ENCODE peak calls at places on chromosomes 1 and 21, in nine cellular contexts. B, K, N, Y, R, M, G, D and X are unnamed samples.

GRCh38 chr21:45745256-45745655 is 101.7 kb downstream of the PCBP3 start:
- DNase-seq in B (no peak), M (no peak), Y (no peak), G (no peak), D (no peak), K (no peak), N (no peak), R (no peak), X (no peak)

GRCh38 chr1:28246427-28246832 is 10.5 kb downstream of the ATP5IF1 start:
- DNase-seq in K (peak; percentile 90), R (peak; percentile 86), M (no peak), D (peak; percentile 48), G (no peak), N (no peak), Y (peak; percentile 47), B (peak; percentile 40), X (peak; percentile 29)

GRCh38 chr1:109535971-109536491 is 3.6 kb upstream of the GPR61 start:
- DNase-seq in D (no peak), G (peak; percentile 74), M (no peak), R (no peak), Y (no peak), K (no peak), B (no peak), N (no peak), X (peak; percentile 68)

GRCh38 chr1:43441894-43442632 is 11.7 kb downstream of the HYI start:
- DNase-seq in D (no peak), R (no peak), N (no peak), M (no peak), B (no peak), G (no peak), Y (no peak), K (no peak), X (no peak)

GRCh38 chr1:58782308-58783089 is 1.3 kb downstream of the JUN start:
- DNase-seq in K (peak; percentile 45), R (peak; percentile 58), M (peak; percentile 86), N (no peak), Y (peak; percentile 22), G (peak; percentile 56), D (peak; percentile 68), B (peak; percentile 29), X (peak; percentile 71)

GRCh38 chr1:53057134-53057533 is 4.9 kb upstream of the PODN start:
- DNase-seq in K (no peak), Y (no peak), D (peak; percentile 66), B (no peak), R (no peak), M (no peak), N (no peak), G (no peak), X (no peak)

GRCh38 chr1:3069491-3070303 is 694 bp downstream of the PRDM16 start:
- DNase-seq in B (no peak), M (peak; percentile 76), K (peak; percentile 40), G (peak; percentile 63), R (no peak), N (no peak), D (peak; percentile 65), Y (peak; percentile 19), X (peak; percentile 51)

GRCh38 chr1:29113407-29114117 is 10.1 kb downstream of the TMEM200B start:
- DNase-seq in N (no peak), K (no peak), R (no peak), M (no peak), B (no peak), G (no peak), D (no peak), Y (no peak), X (no peak)

GRCh38 chr1:34847094-34847493 is 12.5 kb downstream of the SMIM12 start:
- DNase-seq in N (no peak), K (no peak), M (no peak), R (no peak), G (no peak), Y (no peak), B (no peak), D (no peak), X (no peak)

GRCh38 chr21:40433575-40433974 is 413.4 kb downstream of the DSCAM start:
- DNase-seq in B (no peak), D (no peak), K (no peak), R (no peak), G (no peak), M (no peak), Y (no peak), N (no peak), X (no peak)

GRCh38 chr21:36141513-36141925 is 6.6 kb downstream of the CBR3 start:
- DNase-seq in N (no peak), M (peak; percentile 87), B (peak; percentile 84), Y (peak; percentile 89), G (peak; percentile 72), K (peak; percentile 100), D (peak; percentile 82), R (peak; percentile 84), X (peak; percentile 92)
- H3K27ac ChIP-seq in N (no peak overlapping the region), M (no peak overlapping the region), B (peak overlapping the region; percentile 70), Y (no peak overlapping the region), G (no peak overlapping the region), K (peak overlapping the region; percentile 84), D (no peak overlapping the region), R (peak overlapping the region; percentile 74), X (no peak overlapping the region)

DNA sequence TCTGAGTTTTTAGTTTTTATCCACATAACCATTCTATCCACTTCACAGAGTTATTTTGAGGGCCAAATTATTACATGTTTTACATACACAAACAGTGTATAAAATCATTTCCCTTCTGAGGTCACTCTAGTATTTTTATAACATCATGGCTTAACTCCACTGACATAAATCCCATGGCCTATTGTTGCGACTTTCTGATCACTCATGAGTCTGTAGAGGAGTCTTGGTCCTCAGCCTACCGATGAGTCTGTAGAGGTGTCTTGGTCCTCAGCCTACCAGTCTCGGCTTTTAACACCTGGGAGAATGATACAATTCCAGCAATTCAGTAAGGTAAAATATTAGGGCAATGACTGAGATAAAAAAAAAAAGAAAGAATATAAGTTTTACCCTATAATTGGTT is 483.7 kb downstream of the USP25 start:
- DNase-seq in Y (no peak), B (no peak), K (no peak), M (no peak), G (no peak), D (no peak), N (no peak), R (no peak), X (no peak)
- H3K4me1 ChIP-seq in Y (no peaks in the 10 kb centered on the region), B (no peaks in the 10 kb centered on the region), K (no peaks in the 10 kb centered on the region), M (no peaks in the 10 kb centered on the region), G (no peaks in the 10 kb centered on the region), D (peaks cover 69% of the 10 kb centered on the region), N (peaks cover 47% of the 10 kb centered on the region), R (no peaks in the 10 kb centered on the region), X (peaks cover 21% of the 10 kb centered on the region)

GRCh38 chr1:152907686-152908601 is at the start of gene IVL:
- DNase-seq in K (peak; percentile 91), D (no peak), Y (no peak), B (no peak), R (no peak), N (no peak), M (no peak), G (no peak), X (no peak)
- H3K27me3 ChIP-seq in K (peaks cover 6% of the 10 kb centered on the region), D (no peaks in the 10 kb centered on the region), Y (no peaks in the 10 kb centered on the region), B (peaks cover 6% of the 10 kb centered on the region), R (no peaks in the 10 kb centered on the region), N (no peaks in the 10 kb centered on the region), M (peaks cover 10% of the 10 kb centered on the region), G (no peaks in the 10 kb centered on the region), X (no peaks in the 10 kb centered on the region)

GRCh38 chr1:242240691-242241090 is 241.8 kb upstream of the MAP1LC3C start:
- DNase-seq in K (no peak), D (no peak), N (no peak), B (no peak), G (no peak), R (no peak), M (no peak), Y (no peak), X (no peak)

GRCh38 chr1:242239394-242239793 is 240.5 kb upstream of the MAP1LC3C start:
- DNase-seq in D (no peak), N (no peak), K (no peak), Y (no peak), M (no peak), B (no peak), G (no peak), R (no peak), X (no peak)

GRCh38 chr1:242242983-242243382 is 244.1 kb upstream of the MAP1LC3C start:
- DNase-seq in R (no peak), G (no peak), B (no peak), K (no peak), M (no peak), Y (no peak), N (no peak), D (no peak), X (no peak)

GRCh38 chr1:242237051-242237450 is 238.2 kb upstream of the MAP1LC3C start:
- DNase-seq in N (no peak), Y (no peak), G (no peak), B (no peak), D (no peak), M (no peak), R (no peak), K (no peak), X (no peak)

DNA sequence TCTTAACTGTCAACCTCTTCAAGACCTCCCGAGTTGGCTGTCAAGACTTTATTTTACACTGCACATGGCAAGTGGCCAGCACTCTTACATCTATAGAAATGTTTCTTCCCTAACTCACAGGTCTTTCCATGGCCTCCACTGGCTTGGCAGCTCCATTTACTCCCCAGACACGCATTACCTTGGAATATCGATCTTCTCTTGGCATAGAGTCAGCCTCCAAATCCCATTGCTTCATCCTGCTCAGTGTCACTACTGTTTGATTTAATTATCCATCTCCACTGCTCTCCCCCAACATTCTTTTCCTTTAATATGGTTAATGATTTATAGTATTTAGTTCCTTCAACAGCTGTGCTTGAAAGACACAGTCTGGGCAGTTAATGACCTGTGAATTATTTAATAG is 241.2 kb upstream of the MAP1LC3C start:
- DNase-seq in M (no peak), R (no peak), Y (no peak), B (no peak), D (no peak), G (no peak), K (no peak), N (no peak), X (no peak)
- H3K27ac ChIP-seq in M (no peak overlapping the region), R (no peak overlapping the region), Y (no peak overlapping the region), B (no peak overlapping the region), D (no peak overlapping the region), G (no peak overlapping the region), K (no peak overlapping the region), N (no peak overlapping the region), X (no peak overlapping the region)

DNA sequence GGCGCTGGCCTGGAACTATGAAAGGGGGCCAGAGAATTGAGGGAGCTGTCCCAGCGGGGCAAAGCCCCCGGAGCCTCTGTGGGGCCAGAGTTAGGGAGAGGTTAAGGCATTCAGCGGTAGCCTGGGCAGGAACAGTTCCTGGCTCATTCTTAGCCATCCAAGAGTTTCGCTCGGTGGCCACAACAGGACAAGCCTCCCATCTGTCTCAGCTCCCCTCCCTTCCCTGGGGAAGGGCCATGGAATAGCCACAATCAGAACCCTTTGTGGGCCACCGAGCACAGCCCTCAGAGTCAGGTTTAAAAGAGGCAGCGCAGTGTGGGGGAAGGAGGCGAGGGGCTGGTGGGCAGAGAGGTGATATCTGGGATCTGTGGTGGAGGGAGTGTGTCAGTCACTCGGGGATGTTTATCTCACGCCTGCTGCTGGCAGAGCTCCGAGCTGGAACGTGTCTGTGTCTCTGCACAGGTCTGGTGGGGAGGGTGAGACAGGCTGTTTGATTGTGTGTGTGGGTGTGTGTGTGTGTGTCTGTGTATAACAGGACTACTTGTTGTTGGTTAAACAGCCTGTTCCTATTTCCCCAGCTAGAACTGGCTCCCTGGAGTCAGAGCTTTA is 49.6 kb upstream of the GOLT1A start:
- DNase-seq in N (no peak), K (no peak), G (no peak), M (no peak), R (no peak), Y (peak; percentile 38), D (peak; percentile 31), B (no peak), X (peak; percentile 59)
- H3K4me1 ChIP-seq in N (no peaks in the 10 kb centered on the region), K (no peaks in the 10 kb centered on the region), G (no peaks in the 10 kb centered on the region), M (no peaks in the 10 kb centered on the region), R (no peaks in the 10 kb centered on the region), Y (peaks cover 18% of the 10 kb centered on the region), D (peaks cover 19% of the 10 kb centered on the region), B (no peaks in the 10 kb centered on the region), X (peaks cover 42% of the 10 kb centered on the region)